ENCODE peak calls at places on chromosomes 13 and 19, in four cellular contexts. E is cardiac muscle cell, A is fibroblast of mammary gland, B is lower leg skin. X is an unnamed sample.

GRCh38 chr19:4360081-4360569 is 16.8 kb downstream of the MPND start:
- DNase-seq in E (no peak), A (no peak), B (no peak), X (no peak)

GRCh38 chr19:926595-927043 is 784 bp downstream of the ARID3A start:
- DNase-seq in E (peak), A (peak), B (no peak), X (peak)

GRCh38 chr13:41470187-41470586 is 12.8 kb downstream of the RGCC start:
- DNase-seq in E (no peak), A (no peak), B (no peak), X (no peak)

GRCh38 chr19:40530091-40530901 is 46.4 kb upstream of the SHKBP1 start:
- DNase-seq in E (peak), A (no peak), B (no peak), X (peak)

GRCh38 chr19:13117772-13118423 is at the start of gene NACC1:
- DNase-seq in E (peak), A (peak), B (peak), X (peak)

GRCh38 chr13:60790620-60791019 is 393.6 kb downstream of the TDRD3 start:
- DNase-seq in E (no peak), A (no peak), B (no peak), X (no peak)

GRCh38 chr13:33169273-33169980 is 116.1 kb downstream of the STARD13 start:
- DNase-seq in E (no peak), A (peak), B (no peak), X (no peak)

GRCh38 chr13:59490651-59491050 is 673.1 kb downstream of the DIAPH3 start:
- DNase-seq in E (no peak), A (no peak), B (no peak), X (no peak)

GRCh38 chr19:4583961-4584669 is 24.6 kb upstream of the SEMA6B start:
- DNase-seq in E (no peak), A (no peak), B (no peak), X (peak)

GRCh38 chr19:34313188-34313587 is 51.8 kb upstream of the GPI start:
- DNase-seq in E (no peak), A (peak), B (no peak), X (no peak)

GRCh38 chr13:48126944-48127814 is 32.3 kb upstream of the MED4 start:
- DNase-seq in E (peak), A (peak), B (peak), X (peak)

GRCh38 chr13:89936256-89936655 is 1411.2 kb upstream of the MIR17HG start:
- DNase-seq in E (no peak), A (no peak), B (no peak), X (no peak)

GRCh38 chr19:51660975-51661600 is 14.5 kb upstream of the SIGLEC14 start:
- DNase-seq in E (peak), A (peak), B (peak), X (peak)

GRCh38 chr19:31946491-31946890 is 398.9 kb upstream of the ZNF507 start:
- DNase-seq in E (no peak), A (no peak), B (no peak), X (no peak)

GRCh38 chr19:18940791-18941627 is at the start of gene HOMER3:
- DNase-seq in E (peak), A (peak), B (peak), X (peak)

GRCh38 chr19:18942692-18943091 is 1.7 kb upstream of the HOMER3 start:
- DNase-seq in E (no peak), A (no peak), B (no peak), X (no peak)

GRCh38 chr19:18939163-18939562 is 1.9 kb downstream of the HOMER3 start:
- DNase-seq in E (no peak), A (no peak), B (no peak), X (no peak)

GRCh38 chr19:18941628-18942354 is 774 bp upstream of the HOMER3 start:
- DNase-seq in E (no peak), A (no peak), B (no peak), X (no peak)

DNA sequence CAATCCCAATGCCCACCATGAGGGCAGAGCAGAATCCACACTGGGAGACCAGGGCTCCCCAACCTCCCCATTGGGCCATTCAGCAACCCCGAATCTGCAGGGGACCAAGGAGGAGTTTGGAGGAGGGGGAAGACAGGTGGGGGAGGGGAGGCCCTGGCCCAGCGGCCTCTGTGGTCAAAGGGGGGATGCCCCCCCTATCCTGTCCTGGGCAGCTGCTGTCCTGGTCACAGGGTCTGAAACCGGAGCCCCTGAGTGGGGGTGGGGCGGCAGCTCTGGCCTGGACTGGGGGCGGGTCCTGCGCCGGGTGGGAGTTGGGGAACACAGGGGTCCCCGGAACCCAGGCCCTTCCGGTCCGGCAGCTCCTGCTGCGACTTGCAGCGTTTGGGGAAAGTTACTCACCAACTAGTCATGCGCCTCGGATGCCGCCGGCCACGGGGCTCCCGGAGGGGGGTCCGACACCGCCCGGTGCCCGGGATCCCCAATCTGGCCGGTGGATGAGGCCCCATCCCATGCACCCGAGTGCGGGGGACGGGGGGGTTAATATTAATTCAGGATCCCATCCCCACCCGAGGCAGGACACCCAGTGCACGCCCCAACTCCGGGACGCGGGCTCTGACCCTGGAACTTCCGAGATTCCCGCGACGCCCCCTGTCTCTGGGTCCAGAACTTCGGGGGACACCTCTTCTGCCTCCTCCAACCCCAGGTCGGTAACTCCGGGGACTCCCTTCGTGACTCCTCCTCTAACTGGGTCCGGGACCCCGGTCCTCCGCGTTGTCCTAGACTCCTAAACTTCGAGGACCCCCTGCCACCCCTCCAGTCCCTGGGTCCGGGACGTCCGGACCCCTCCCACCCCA is 868 bp downstream of the HOMER3 start:
- DNase-seq in E (peak), A (peak), B (peak), X (no peak)
- TF ChIP-seq CTCF in E (peak), A (no peak), B (no peak), X (no peak)

GRCh38 chr13:44818428-44818827 is 170.8 kb downstream of the NUFIP1 start:
- DNase-seq in E (peak), A (peak), B (no peak), X (no peak)
- TF ChIP-seq CTCF in E (peak), A (peak), B (no peak), X (peak)

GRCh38 chr19:55383789-55384575 is at the start of gene TMEM238:
- DNase-seq in E (peak), A (peak), B (no peak), X (peak)
- TF ChIP-seq CTCF in E (no peak), A (no peak), B (no peak), X (peak)

GRCh38 chr13:107203146-107203847 is 635.4 kb upstream of the ARGLU1 start:
- DNase-seq in E (peak), A (peak), B (no peak), X (peak)
- TF ChIP-seq CTCF in E (peak), A (peak), B (no peak), X (peak)

X was measured in OCI-LY7.